ENCODE peak calls at places on chromosomes 16 and 17, in seven cellular contexts. One of them, this sample, is unnamed. For H3K27me3 and H3K36me3, the result is how much of the 10 kb centered on the place peaks cover.

GRCh38 chr17:27502526-27503324 is 46.5 kb downstream of the KSR1 start:
- DNase-seq in mammary epithelial cell: no peak
- DNase-seq in CD8-positive, alpha-beta memory T cell: no peak
- DNase-seq in mesendoderm: no peak
- DNase-seq in bronchial epithelial cell: no peak
- DNase-seq in body of pancreas: no peak
- DNase-seq in breast epithelium: no peak
- DNase-seq in this sample: no peak

GRCh38 chr16:65120811-65121721 is 797 bp downstream of the CDH11 start:
- DNase-seq in mammary epithelial cell: peak
- DNase-seq in CD8-positive, alpha-beta memory T cell: no peak
- DNase-seq in mesendoderm: peak
- DNase-seq in bronchial epithelial cell: no peak
- DNase-seq in body of pancreas: no peak
- DNase-seq in breast epithelium: no peak
- DNase-seq in this sample: peak

GRCh38 chr16:10738231-10739077 is 5.2 kb upstream of the NUBP1 start:
- DNase-seq in mammary epithelial cell: peak
- DNase-seq in CD8-positive, alpha-beta memory T cell: peak
- DNase-seq in mesendoderm: peak
- DNase-seq in bronchial epithelial cell: peak
- DNase-seq in body of pancreas: peak
- DNase-seq in breast epithelium: no peak
- DNase-seq in this sample: peak

GRCh38 chr17:8918811-8919210 is 46.7 kb downstream of the PIK3R5 start:
- DNase-seq in mammary epithelial cell: peak
- DNase-seq in CD8-positive, alpha-beta memory T cell: no peak
- DNase-seq in mesendoderm: no peak
- DNase-seq in bronchial epithelial cell: peak
- DNase-seq in body of pancreas: no peak
- DNase-seq in breast epithelium: no peak
- DNase-seq in this sample: no peak

GRCh38 chr16:13961099-13961811 is 41.3 kb downstream of the ERCC4 start:
- DNase-seq in mammary epithelial cell: no peak
- DNase-seq in CD8-positive, alpha-beta memory T cell: no peak
- DNase-seq in mesendoderm: no peak
- DNase-seq in bronchial epithelial cell: no peak
- DNase-seq in body of pancreas: no peak
- DNase-seq in breast epithelium: no peak
- DNase-seq in this sample: peak

GRCh38 chr17:31558748-31559646 is 167.5 kb downstream of the RAB11FIP4 start:
- DNase-seq in mammary epithelial cell: peak
- DNase-seq in CD8-positive, alpha-beta memory T cell: peak
- DNase-seq in mesendoderm: peak
- DNase-seq in bronchial epithelial cell: peak
- DNase-seq in body of pancreas: peak
- DNase-seq in breast epithelium: peak
- DNase-seq in this sample: peak

GRCh38 chr17:5770556-5771270 is 186.4 kb upstream of the NLRP1 start:
- DNase-seq in mammary epithelial cell: no peak
- DNase-seq in CD8-positive, alpha-beta memory T cell: no peak
- DNase-seq in mesendoderm: peak
- DNase-seq in bronchial epithelial cell: no peak
- DNase-seq in body of pancreas: no peak
- DNase-seq in breast epithelium: no peak
- DNase-seq in this sample: no peak

GRCh38 chr16:81873221-81873620 is 94.1 kb downstream of the PLCG2 start:
- DNase-seq in mammary epithelial cell: no peak
- DNase-seq in CD8-positive, alpha-beta memory T cell: no peak
- DNase-seq in mesendoderm: no peak
- DNase-seq in bronchial epithelial cell: no peak
- DNase-seq in body of pancreas: no peak
- DNase-seq in breast epithelium: no peak
- DNase-seq in this sample: no peak

GRCh38 chr17:42980766-42981397 is 517 bp downstream of the RUNDC1 start:
- DNase-seq in mammary epithelial cell: peak
- DNase-seq in CD8-positive, alpha-beta memory T cell: peak
- DNase-seq in mesendoderm: peak
- DNase-seq in bronchial epithelial cell: peak
- DNase-seq in body of pancreas: peak
- DNase-seq in breast epithelium: no peak
- DNase-seq in this sample: peak

GRCh38 chr16:70380919-70381603 is 34.4 kb downstream of the DDX19A start:
- DNase-seq in mammary epithelial cell: peak
- DNase-seq in CD8-positive, alpha-beta memory T cell: peak
- DNase-seq in mesendoderm: peak
- DNase-seq in bronchial epithelial cell: peak
- DNase-seq in body of pancreas: peak
- DNase-seq in breast epithelium: peak
- DNase-seq in this sample: peak

GRCh38 chr17:60039096-60039495 is 39.6 kb downstream of the HEATR6 start:
- DNase-seq in mammary epithelial cell: no peak
- DNase-seq in CD8-positive, alpha-beta memory T cell: no peak
- DNase-seq in mesendoderm: no peak
- DNase-seq in bronchial epithelial cell: no peak
- DNase-seq in body of pancreas: no peak
- DNase-seq in breast epithelium: no peak
- DNase-seq in this sample: no peak

GRCh38 chr17:35766903-35767510 is 6.3 kb downstream of the C17orf50 start:
- DNase-seq in mammary epithelial cell: peak
- DNase-seq in CD8-positive, alpha-beta memory T cell: no peak
- DNase-seq in mesendoderm: no peak
- DNase-seq in bronchial epithelial cell: peak
- DNase-seq in body of pancreas: peak
- DNase-seq in breast epithelium: no peak
- DNase-seq in this sample: no peak

GRCh38 chr17:47120521-47121095 is 68.5 kb downstream of the CDC27 start:
- DNase-seq in mammary epithelial cell: no peak
- DNase-seq in CD8-positive, alpha-beta memory T cell: no peak
- DNase-seq in mesendoderm: no peak
- DNase-seq in bronchial epithelial cell: peak
- DNase-seq in body of pancreas: no peak
- DNase-seq in breast epithelium: no peak
- DNase-seq in this sample: no peak

GRCh38 chr17:49403514-49404289 is 11.0 kb downstream of the PHB1 start:
- DNase-seq in mammary epithelial cell: no peak
- DNase-seq in CD8-positive, alpha-beta memory T cell: no peak
- DNase-seq in mesendoderm: no peak
- DNase-seq in bronchial epithelial cell: no peak
- DNase-seq in body of pancreas: no peak
- DNase-seq in breast epithelium: peak
- DNase-seq in this sample: no peak

GRCh38 chr16:73323880-73324279 is 276.0 kb upstream of the ZFHX3 start:
- DNase-seq in mammary epithelial cell: no peak
- DNase-seq in CD8-positive, alpha-beta memory T cell: no peak
- DNase-seq in mesendoderm: no peak
- DNase-seq in bronchial epithelial cell: no peak
- DNase-seq in body of pancreas: peak
- DNase-seq in breast epithelium: no peak
- DNase-seq in this sample: peak

GRCh38 chr17:45230410-45230786 is 8.7 kb downstream of the FMNL1 start:
- DNase-seq in mammary epithelial cell: no peak
- DNase-seq in CD8-positive, alpha-beta memory T cell: no peak
- DNase-seq in mesendoderm: no peak
- DNase-seq in bronchial epithelial cell: no peak
- DNase-seq in body of pancreas: no peak
- DNase-seq in breast epithelium: no peak
- DNase-seq in this sample: no peak

GRCh38 chr17:30824002-30824355 is 513 bp downstream of the CRLF3 start:
- DNase-seq in mammary epithelial cell: peak
- DNase-seq in CD8-positive, alpha-beta memory T cell: peak
- DNase-seq in mesendoderm: peak
- DNase-seq in bronchial epithelial cell: no peak
- DNase-seq in body of pancreas: peak
- DNase-seq in breast epithelium: no peak
- DNase-seq in this sample: no peak

GRCh38 chr17:50560185-50560824 is at the start of gene CACNA1G:
- DNase-seq in mammary epithelial cell: peak
- DNase-seq in CD8-positive, alpha-beta memory T cell: peak
- DNase-seq in mesendoderm: peak
- DNase-seq in bronchial epithelial cell: peak
- DNase-seq in body of pancreas: peak
- DNase-seq in breast epithelium: peak
- DNase-seq in this sample: peak

GRCh38 chr17:32481193-32481592 is 5.6 kb upstream of the CDK5R1 start:
- DNase-seq in mammary epithelial cell: no peak
- DNase-seq in CD8-positive, alpha-beta memory T cell: no peak
- DNase-seq in mesendoderm: no peak
- DNase-seq in bronchial epithelial cell: no peak
- DNase-seq in body of pancreas: no peak
- DNase-seq in breast epithelium: no peak
- DNase-seq in this sample: no peak

GRCh38 chr16:4306439-4307214 is 9.2 kb upstream of the GLIS2 start:
- DNase-seq in mammary epithelial cell: no peak
- DNase-seq in CD8-positive, alpha-beta memory T cell: peak
- DNase-seq in mesendoderm: no peak
- DNase-seq in bronchial epithelial cell: no peak
- DNase-seq in body of pancreas: no peak
- DNase-seq in breast epithelium: no peak
- DNase-seq in this sample: no peak

GRCh38 chr16:17104654-17105053 is 366.1 kb downstream of the XYLT1 start:
- DNase-seq in mammary epithelial cell: no peak
- DNase-seq in CD8-positive, alpha-beta memory T cell: no peak
- DNase-seq in mesendoderm: no peak
- DNase-seq in bronchial epithelial cell: no peak
- DNase-seq in body of pancreas: no peak
- DNase-seq in breast epithelium: no peak
- DNase-seq in this sample: no peak

GRCh38 chr16:70700101-70701020 is 14.5 kb upstream of the MTSS2 start:
- DNase-seq in mammary epithelial cell: peak
- DNase-seq in CD8-positive, alpha-beta memory T cell: no peak
- DNase-seq in mesendoderm: no peak
- DNase-seq in bronchial epithelial cell: peak
- DNase-seq in body of pancreas: peak
- DNase-seq in breast epithelium: peak
- DNase-seq in this sample: peak

GRCh38 chr17:246851-247421 is 65.5 kb upstream of the DOC2B start:
- DNase-seq in mammary epithelial cell: no peak
- DNase-seq in CD8-positive, alpha-beta memory T cell: peak
- DNase-seq in mesendoderm: no peak
- DNase-seq in bronchial epithelial cell: no peak
- DNase-seq in body of pancreas: peak
- DNase-seq in breast epithelium: no peak
- DNase-seq in this sample: no peak

GRCh38 chr17:17579691-17580090 is 11.8 kb downstream of the PEMT start:
- DNase-seq in mammary epithelial cell: no peak
- DNase-seq in CD8-positive, alpha-beta memory T cell: no peak
- DNase-seq in mesendoderm: no peak
- DNase-seq in bronchial epithelial cell: no peak
- DNase-seq in body of pancreas: no peak
- DNase-seq in breast epithelium: no peak
- DNase-seq in this sample: no peak

GRCh38 chr17:28949185-28950016 is 1.9 kb downstream of the PHF12 start:
- DNase-seq in mammary epithelial cell: peak
- DNase-seq in CD8-positive, alpha-beta memory T cell: peak
- DNase-seq in mesendoderm: peak
- DNase-seq in bronchial epithelial cell: peak
- DNase-seq in body of pancreas: peak
- DNase-seq in breast epithelium: peak
- DNase-seq in this sample: peak

GRCh38 chr17:82892869-82893565 is 53.2 kb upstream of the ZNF750 start:
- DNase-seq in mammary epithelial cell: no peak
- DNase-seq in CD8-positive, alpha-beta memory T cell: peak
- DNase-seq in mesendoderm: no peak
- DNase-seq in bronchial epithelial cell: no peak
- DNase-seq in body of pancreas: peak
- DNase-seq in breast epithelium: no peak
- DNase-seq in this sample: no peak

GRCh38 chr16:73047536-73048291 is at the start of gene ZFHX3:
- DNase-seq in mammary epithelial cell: peak
- DNase-seq in CD8-positive, alpha-beta memory T cell: no peak
- DNase-seq in mesendoderm: peak
- DNase-seq in bronchial epithelial cell: peak
- DNase-seq in body of pancreas: peak
- DNase-seq in breast epithelium: peak
- DNase-seq in this sample: peak

GRCh38 chr16:57813466-57813865 is 11.2 kb upstream of the KIFC3 start:
- DNase-seq in mammary epithelial cell: no peak
- DNase-seq in CD8-positive, alpha-beta memory T cell: no peak
- DNase-seq in mesendoderm: no peak
- DNase-seq in bronchial epithelial cell: no peak
- DNase-seq in body of pancreas: no peak
- DNase-seq in breast epithelium: no peak
- DNase-seq in this sample: no peak
- H3K27me3 ChIP-seq in mammary epithelial cell: under half
- H3K27me3 ChIP-seq in CD8-positive, alpha-beta memory T cell: under half
- H3K27me3 ChIP-seq in mesendoderm: under half
- H3K27me3 ChIP-seq in bronchial epithelial cell: under half
- H3K27me3 ChIP-seq in body of pancreas: under half
- H3K27me3 ChIP-seq in breast epithelium: under half
- H3K27me3 ChIP-seq in this sample: under half

GRCh38 chr17:77418609-77419008 is 277.8 kb downstream of the SEC14L1 start:
- DNase-seq in mammary epithelial cell: no peak
- DNase-seq in CD8-positive, alpha-beta memory T cell: no peak
- DNase-seq in mesendoderm: no peak
- DNase-seq in bronchial epithelial cell: no peak
- DNase-seq in body of pancreas: no peak
- DNase-seq in breast epithelium: no peak
- DNase-seq in this sample: no peak
- H3K36me3 ChIP-seq in mammary epithelial cell: under half
- H3K36me3 ChIP-seq in CD8-positive, alpha-beta memory T cell: under half
- H3K36me3 ChIP-seq in mesendoderm: under half
- H3K36me3 ChIP-seq in bronchial epithelial cell: under half
- H3K36me3 ChIP-seq in body of pancreas: under half
- H3K36me3 ChIP-seq in breast epithelium: under half
- H3K36me3 ChIP-seq in this sample: under half

DNA sequence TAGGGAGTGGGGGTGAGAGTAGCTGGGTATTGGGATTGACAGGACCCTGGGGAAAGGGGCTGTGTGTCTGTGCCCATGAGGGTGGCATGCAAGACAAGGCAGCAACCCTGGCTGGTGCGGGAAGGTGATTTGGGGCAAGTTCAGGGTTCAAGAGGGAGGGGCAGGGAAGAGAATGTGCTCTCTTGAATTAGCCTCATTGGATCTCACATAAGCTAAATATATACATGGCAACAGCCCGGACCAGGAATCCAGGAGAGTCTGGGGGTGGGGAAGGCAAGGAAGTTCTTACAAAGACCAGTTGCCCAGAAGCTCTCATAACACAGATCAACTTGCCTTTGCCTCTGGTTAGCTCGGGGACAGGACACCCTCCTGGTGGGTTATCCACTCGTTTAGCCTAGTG is 73.3 kb downstream of the IRX3 start:
- DNase-seq in mammary epithelial cell: no peak
- DNase-seq in CD8-positive, alpha-beta memory T cell: no peak
- DNase-seq in mesendoderm: no peak
- DNase-seq in bronchial epithelial cell: no peak
- DNase-seq in body of pancreas: no peak
- DNase-seq in breast epithelium: no peak
- DNase-seq in this sample: no peak
- H3K27me3 ChIP-seq in mammary epithelial cell: under half
- H3K27me3 ChIP-seq in CD8-positive, alpha-beta memory T cell: under half
- H3K27me3 ChIP-seq in mesendoderm: under half
- H3K27me3 ChIP-seq in bronchial epithelial cell: under half
- H3K27me3 ChIP-seq in body of pancreas: under half
- H3K27me3 ChIP-seq in breast epithelium: under half
- H3K27me3 ChIP-seq in this sample: under half

DNA sequence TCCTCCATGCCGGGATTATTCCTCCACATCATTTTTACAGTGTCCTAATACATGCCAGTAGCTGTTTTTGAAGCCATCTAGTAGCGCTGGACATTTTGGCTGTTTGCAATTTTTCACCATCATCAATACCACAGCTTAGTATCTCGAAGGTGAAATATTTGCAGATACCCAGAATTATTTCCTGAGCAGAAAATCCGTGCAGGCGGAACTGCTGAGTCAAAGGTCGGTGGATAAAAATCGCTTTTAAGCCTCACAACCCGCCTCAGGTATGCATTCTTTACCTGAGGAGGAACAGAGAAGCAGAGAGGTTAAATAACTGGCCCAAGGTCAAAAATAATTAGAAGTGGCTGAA is 584 bp upstream of the TNRC6A start:
- DNase-seq in mammary epithelial cell: no peak
- DNase-seq in CD8-positive, alpha-beta memory T cell: no peak
- DNase-seq in mesendoderm: no peak
- DNase-seq in bronchial epithelial cell: no peak
- DNase-seq in body of pancreas: no peak
- DNase-seq in breast epithelium: no peak
- DNase-seq in this sample: no peak
- H3K36me3 ChIP-seq in mammary epithelial cell: under half
- H3K36me3 ChIP-seq in CD8-positive, alpha-beta memory T cell: under half
- H3K36me3 ChIP-seq in mesendoderm: under half
- H3K36me3 ChIP-seq in bronchial epithelial cell: under half
- H3K36me3 ChIP-seq in body of pancreas: under half
- H3K36me3 ChIP-seq in breast epithelium: under half
- H3K36me3 ChIP-seq in this sample: under half